ENCODE peak calls at places on chromosomes 12 and 14, in eight cellular contexts. Y is HFF-Myc; B is GM23338; F is AG09319; I is HepG2; A is CD4-positive, alpha-beta T cell; V is glutamatergic neuron; W is fibroblast of mammary gland. O is an unnamed sample.

GRCh38 chr14:30005114-30005698 is 77.6 kb upstream of the PRKD1 start:
- DNase-seq in A (no peak), B (peak; percentile 72), Y (peak; percentile 30), F (peak; percentile 48), V (no peak), W (peak; percentile 81), I (peak; percentile 62), O (peak; percentile 18)

GRCh38 chr12:21828111-21828775 is 53.7 kb upstream of the KCNJ8 start:
- DNase-seq in F (no peak), A (no peak), V (no peak), W (peak; percentile 82), Y (no peak), B (no peak), I (no peak), O (no peak)

GRCh38 chr12:124484067-124484466 is 83.3 kb downstream of the NCOR2 start:
- DNase-seq in I (no peak), B (no peak), V (no peak), A (no peak), F (no peak), W (no peak), Y (no peak), O (no peak)

GRCh38 chr14:62289471-62289870 is 527.3 kb downstream of the SNAPC1 start:
- DNase-seq in W (peak; percentile 22), A (no peak), F (no peak), I (no peak), B (no peak), V (no peak), Y (no peak), O (no peak)

GRCh38 chr14:53004976-53005375 is 54.1 kb upstream of the FERMT2 start:
- DNase-seq in A (no peak), V (no peak), F (no peak), B (no peak), W (peak; percentile 42), I (no peak), Y (no peak), O (no peak)

GRCh38 chr14:35879141-35879648 is 53.1 kb downstream of the BRMS1L start:
- DNase-seq in Y (no peak), F (no peak), A (no peak), V (no peak), W (peak; percentile 54), B (no peak), I (no peak), O (no peak)

GRCh38 chr14:95156765-95157194 is 549 bp downstream of the DICER1 start:
- DNase-seq in V (peak; percentile 60), F (no peak), A (no peak), Y (no peak), B (no peak), W (peak; percentile 25), I (peak; percentile 7), O (no peak)

GRCh38 chr14:105484069-105484996 is 2.4 kb upstream of the CRIP1 start:
- DNase-seq in V (no peak), F (no peak), W (no peak), A (peak; percentile 61), B (no peak), I (no peak), Y (no peak), O (no peak)

GRCh38 chr12:114670257-114670955 is 13.6 kb downstream of the TBX3 start:
- DNase-seq in B (peak; percentile 6), W (no peak), V (no peak), I (no peak), A (no peak), Y (no peak), F (no peak), O (no peak)

GRCh38 chr12:95231190-95231589 is 13.6 kb downstream of the VEZT start:
- DNase-seq in W (peak; percentile 67), V (no peak), A (no peak), I (no peak), F (no peak), Y (no peak), B (no peak), O (no peak)

GRCh38 chr14:58836303-58836702 is 198.5 kb downstream of the DACT1 start:
- DNase-seq in V (no peak), Y (no peak), W (no peak), A (no peak), B (no peak), I (no peak), F (no peak), O (no peak)

GRCh38 chr12:124861492-124861891 is 2.2 kb downstream of the SCARB1 start:
- DNase-seq in I (no peak), F (no peak), A (no peak), B (peak; percentile 40), W (peak; percentile 64), Y (peak; percentile 39), V (no peak), O (no peak)

GRCh38 chr12:124715121-124715990 is 147.9 kb upstream of the NCOR2 start:
- DNase-seq in F (no peak), W (peak; percentile 33), I (no peak), A (no peak), V (no peak), Y (no peak), B (no peak), O (no peak)

GRCh38 chr12:62332598-62332997 is 72.4 kb downstream of the USP15 start:
- DNase-seq in V (no peak), W (peak; percentile 82), I (no peak), Y (no peak), A (no peak), F (peak; percentile 14), B (no peak), O (no peak)

GRCh38 chr14:21846227-21846885 is 172.7 kb upstream of the OR4E1 start:
- DNase-seq in W (peak; percentile 7), I (peak; percentile 34), B (peak; percentile 77), V (peak; percentile 78), A (peak; percentile 55), F (no peak), Y (no peak), O (no peak)

GRCh38 chr12:111756681-111757080 is 10.1 kb upstream of the ALDH2 start:
- DNase-seq in B (no peak), F (no peak), Y (no peak), W (no peak), A (no peak), V (no peak), I (no peak), O (no peak)

GRCh38 chr12:111749391-111749790 is 17.3 kb upstream of the ALDH2 start:
- DNase-seq in W (no peak), A (no peak), V (no peak), B (no peak), I (no peak), F (no peak), Y (no peak), O (no peak)

GRCh38 chr12:111754671-111755070 is 12.1 kb upstream of the ALDH2 start:
- DNase-seq in W (no peak), F (no peak), V (no peak), I (no peak), Y (no peak), A (no peak), B (no peak), O (no peak)

GRCh38 chr12:111756196-111756595 is 10.5 kb upstream of the ALDH2 start:
- DNase-seq in W (no peak), V (no peak), Y (no peak), I (no peak), B (no peak), A (no peak), F (no peak), O (no peak)

GRCh38 chr12:111753144-111753881 is 13.4 kb upstream of the ALDH2 start:
- DNase-seq in W (peak; percentile 69), A (no peak), Y (peak; percentile 48), I (peak; percentile 53), V (peak; percentile 79), B (peak; percentile 81), F (peak; percentile 61), O (peak; percentile 92)
- TF ChIP-seq CTCF in W (peak; percentile 73), A (no peak), Y (peak; percentile 80), I (peak; percentile 98), V (peak; percentile 37), B (peak; percentile 82), F (no peak), O (peak; percentile 67)

DNA sequence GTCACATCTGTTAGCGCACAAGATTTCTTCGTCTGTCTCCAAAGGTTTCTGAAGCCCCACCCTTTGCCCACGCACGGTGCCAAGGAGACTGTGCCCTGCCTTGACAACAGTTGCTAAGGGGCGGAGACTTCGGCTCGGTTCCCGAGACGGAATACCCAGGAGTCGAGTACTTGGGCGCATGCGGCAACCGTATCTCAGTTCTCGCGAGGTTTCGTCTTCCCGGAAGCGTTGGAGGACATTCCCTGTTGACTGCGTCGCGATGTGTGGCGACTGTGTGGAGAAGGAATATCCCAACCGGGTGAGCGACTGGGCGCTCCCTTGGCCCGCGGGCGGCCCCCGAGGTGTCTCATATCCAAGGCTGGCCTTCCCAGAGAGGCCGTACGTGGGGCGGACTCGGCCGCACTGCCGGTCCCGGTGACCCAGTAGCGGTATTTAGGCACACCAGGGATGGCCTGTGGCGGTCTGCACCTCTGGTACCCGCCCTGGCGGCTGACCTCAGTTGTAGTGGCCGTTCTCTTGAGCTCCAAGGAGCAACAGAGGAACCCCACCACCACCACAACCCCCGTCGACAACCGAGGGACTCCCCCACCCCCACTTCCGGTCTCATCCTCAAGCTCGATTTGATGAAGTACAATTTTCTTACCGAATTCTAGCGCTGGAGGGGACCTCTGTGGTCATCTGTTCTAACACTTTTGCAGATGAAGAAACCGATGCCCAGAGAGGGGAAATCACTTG is at the start of gene CHURC1:
- DNase-seq in B (peak; percentile 99), F (peak; percentile 96), A (peak; percentile 95), I (peak; percentile 95), W (peak; percentile 98), Y (peak; percentile 97), V (peak; percentile 94), O (peak; percentile 64)
- TF ChIP-seq CTCF in B (no peak), F (no peak), A (no peak), I (peak; percentile 4), W (no peak), Y (no peak), V (no peak), O (no peak)

GRCh38 chr14:39704581-39704980 is 272.3 kb upstream of the FBXO33 start:
- DNase-seq in B (no peak), I (no peak), V (no peak), Y (no peak), F (no peak), W (no peak), A (no peak), O (no peak)
- TF ChIP-seq CTCF in B (no peak), I (peak; percentile 52), V (no peak), Y (no peak), F (no peak), W (no peak), A (no peak), O (no peak)

GRCh38 chr12:14810953-14811483 is 3.0 kb downstream of the SMCO3 start:
- DNase-seq in V (no peak), Y (no peak), I (peak; percentile 44), B (peak; percentile 59), F (no peak), W (no peak), A (no peak), O (no peak)
- TF ChIP-seq CTCF in V (no peak), Y (peak; percentile 50), I (peak; percentile 76), B (peak; percentile 68), F (peak; percentile 27), W (peak; percentile 49), A (no peak), O (peak; percentile 26)